ENCODE peak calls at places on chromosomes 16 and 17, in nine cellular contexts. One of them, this sample, is unnamed.
A peak's percentile ranks its signal among the peaks of the same experiment; 100 is the strongest.

GRCh38 chr16:66551362-66551761 is 1.0 kb upstream of the CKLF start:
- DNase-seq in stimulated activated CD4-positive, alpha-beta T cell treated with anti-CD3 and anti-CD28 coated beads, Interleukin-4, amount 100 ng/mL, for 48 hours: peak; percentile 33
- DNase-seq in HFF-Myc: peak; percentile 17
- DNase-seq in stimulated activated CD8-positive, alpha-beta memory T cell treated with anti-CD3 and anti-CD28 coated beads, Interleukin-7, amount 100 ng/mL, for 4 hours: no peak
- DNase-seq in non-pigmented ciliary epithelial cell: no peak
- DNase-seq in HAP-1: peak; percentile 71
- DNase-seq in activated T-helper 9 cell treated with anti-CD3 and anti-CD28 coated beads, Interleukin-2, amount 50 U/mL, for 16 hours: peak; percentile 46
- DNase-seq in HFFc6: no peak
- DNase-seq in CD8-positive, alpha-beta memory T cell: peak; percentile 60
- DNase-seq in this sample: no peak

GRCh38 chr17:38914741-38915638 is 10.4 kb upstream of the LASP1NB start:
- DNase-seq in stimulated activated CD4-positive, alpha-beta T cell treated with anti-CD3 and anti-CD28 coated beads, Interleukin-4, amount 100 ng/mL, for 48 hours: no peak
- DNase-seq in HFF-Myc: no peak
- DNase-seq in stimulated activated CD8-positive, alpha-beta memory T cell treated with anti-CD3 and anti-CD28 coated beads, Interleukin-7, amount 100 ng/mL, for 4 hours: no peak
- DNase-seq in non-pigmented ciliary epithelial cell: no peak
- DNase-seq in HAP-1: no peak
- DNase-seq in activated T-helper 9 cell treated with anti-CD3 and anti-CD28 coated beads, Interleukin-2, amount 50 U/mL, for 16 hours: no peak
- DNase-seq in HFFc6: no peak
- DNase-seq in CD8-positive, alpha-beta memory T cell: no peak
- DNase-seq in this sample: no peak

GRCh38 chr16:7051586-7052349 is 280.9 kb upstream of the RBFOX1 start:
- DNase-seq in stimulated activated CD4-positive, alpha-beta T cell treated with anti-CD3 and anti-CD28 coated beads, Interleukin-4, amount 100 ng/mL, for 48 hours: no peak
- DNase-seq in HFF-Myc: no peak
- DNase-seq in stimulated activated CD8-positive, alpha-beta memory T cell treated with anti-CD3 and anti-CD28 coated beads, Interleukin-7, amount 100 ng/mL, for 4 hours: no peak
- DNase-seq in non-pigmented ciliary epithelial cell: no peak
- DNase-seq in HAP-1: no peak
- DNase-seq in activated T-helper 9 cell treated with anti-CD3 and anti-CD28 coated beads, Interleukin-2, amount 50 U/mL, for 16 hours: no peak
- DNase-seq in HFFc6: no peak
- DNase-seq in CD8-positive, alpha-beta memory T cell: no peak
- DNase-seq in this sample: no peak

GRCh38 chr16:32116080-32116479 is 137.0 kb upstream of the TP53TG3D start:
- DNase-seq in stimulated activated CD4-positive, alpha-beta T cell treated with anti-CD3 and anti-CD28 coated beads, Interleukin-4, amount 100 ng/mL, for 48 hours: no peak
- DNase-seq in HFF-Myc: no peak
- DNase-seq in stimulated activated CD8-positive, alpha-beta memory T cell treated with anti-CD3 and anti-CD28 coated beads, Interleukin-7, amount 100 ng/mL, for 4 hours: no peak
- DNase-seq in non-pigmented ciliary epithelial cell: no peak
- DNase-seq in HAP-1: peak; percentile 12
- DNase-seq in activated T-helper 9 cell treated with anti-CD3 and anti-CD28 coated beads, Interleukin-2, amount 50 U/mL, for 16 hours: no peak
- DNase-seq in HFFc6: no peak
- DNase-seq in CD8-positive, alpha-beta memory T cell: peak; percentile 1
- DNase-seq in this sample: no peak

GRCh38 chr17:17071531-17072360 is 29.5 kb downstream of the MPRIP start:
- DNase-seq in stimulated activated CD4-positive, alpha-beta T cell treated with anti-CD3 and anti-CD28 coated beads, Interleukin-4, amount 100 ng/mL, for 48 hours: no peak
- DNase-seq in HFF-Myc: no peak
- DNase-seq in stimulated activated CD8-positive, alpha-beta memory T cell treated with anti-CD3 and anti-CD28 coated beads, Interleukin-7, amount 100 ng/mL, for 4 hours: no peak
- DNase-seq in non-pigmented ciliary epithelial cell: no peak
- DNase-seq in HAP-1: no peak
- DNase-seq in activated T-helper 9 cell treated with anti-CD3 and anti-CD28 coated beads, Interleukin-2, amount 50 U/mL, for 16 hours: no peak
- DNase-seq in HFFc6: no peak
- DNase-seq in CD8-positive, alpha-beta memory T cell: no peak
- DNase-seq in this sample: no peak

GRCh38 chr16:87207965-87208364 is 109.2 kb downstream of the C16orf95 start:
- DNase-seq in stimulated activated CD4-positive, alpha-beta T cell treated with anti-CD3 and anti-CD28 coated beads, Interleukin-4, amount 100 ng/mL, for 48 hours: no peak
- DNase-seq in HFF-Myc: no peak
- DNase-seq in stimulated activated CD8-positive, alpha-beta memory T cell treated with anti-CD3 and anti-CD28 coated beads, Interleukin-7, amount 100 ng/mL, for 4 hours: no peak
- DNase-seq in non-pigmented ciliary epithelial cell: no peak
- DNase-seq in HAP-1: no peak
- DNase-seq in activated T-helper 9 cell treated with anti-CD3 and anti-CD28 coated beads, Interleukin-2, amount 50 U/mL, for 16 hours: no peak
- DNase-seq in HFFc6: no peak
- DNase-seq in CD8-positive, alpha-beta memory T cell: no peak
- DNase-seq in this sample: no peak

GRCh38 chr16:1543085-1543896 is 9.8 kb downstream of the TMEM204 start:
- DNase-seq in stimulated activated CD4-positive, alpha-beta T cell treated with anti-CD3 and anti-CD28 coated beads, Interleukin-4, amount 100 ng/mL, for 48 hours: peak; percentile 54
- DNase-seq in HFF-Myc: peak; percentile 61
- DNase-seq in stimulated activated CD8-positive, alpha-beta memory T cell treated with anti-CD3 and anti-CD28 coated beads, Interleukin-7, amount 100 ng/mL, for 4 hours: peak; percentile 49
- DNase-seq in non-pigmented ciliary epithelial cell: peak; percentile 48
- DNase-seq in HAP-1: peak; percentile 31
- DNase-seq in activated T-helper 9 cell treated with anti-CD3 and anti-CD28 coated beads, Interleukin-2, amount 50 U/mL, for 16 hours: peak; percentile 45
- DNase-seq in HFFc6: peak; percentile 86
- DNase-seq in CD8-positive, alpha-beta memory T cell: no peak
- DNase-seq in this sample: peak; percentile 81

GRCh38 chr17:43966276-43966675 is 12.5 kb upstream of the PYY start:
- DNase-seq in stimulated activated CD4-positive, alpha-beta T cell treated with anti-CD3 and anti-CD28 coated beads, Interleukin-4, amount 100 ng/mL, for 48 hours: no peak
- DNase-seq in HFF-Myc: no peak
- DNase-seq in stimulated activated CD8-positive, alpha-beta memory T cell treated with anti-CD3 and anti-CD28 coated beads, Interleukin-7, amount 100 ng/mL, for 4 hours: no peak
- DNase-seq in non-pigmented ciliary epithelial cell: no peak
- DNase-seq in HAP-1: no peak
- DNase-seq in activated T-helper 9 cell treated with anti-CD3 and anti-CD28 coated beads, Interleukin-2, amount 50 U/mL, for 16 hours: no peak
- DNase-seq in HFFc6: no peak
- DNase-seq in CD8-positive, alpha-beta memory T cell: no peak
- DNase-seq in this sample: no peak

GRCh38 chr17:82358467-82359350 is at the start of gene TEX19:
- DNase-seq in stimulated activated CD4-positive, alpha-beta T cell treated with anti-CD3 and anti-CD28 coated beads, Interleukin-4, amount 100 ng/mL, for 48 hours: no peak
- DNase-seq in HFF-Myc: no peak
- DNase-seq in stimulated activated CD8-positive, alpha-beta memory T cell treated with anti-CD3 and anti-CD28 coated beads, Interleukin-7, amount 100 ng/mL, for 4 hours: no peak
- DNase-seq in non-pigmented ciliary epithelial cell: no peak
- DNase-seq in HAP-1: peak; percentile 43
- DNase-seq in activated T-helper 9 cell treated with anti-CD3 and anti-CD28 coated beads, Interleukin-2, amount 50 U/mL, for 16 hours: no peak
- DNase-seq in HFFc6: no peak
- DNase-seq in CD8-positive, alpha-beta memory T cell: no peak
- DNase-seq in this sample: no peak

GRCh38 chr16:27515874-27516353 is 33.8 kb downstream of the GTF3C1 start:
- DNase-seq in stimulated activated CD4-positive, alpha-beta T cell treated with anti-CD3 and anti-CD28 coated beads, Interleukin-4, amount 100 ng/mL, for 48 hours: peak; percentile 24
- DNase-seq in HFF-Myc: no peak
- DNase-seq in stimulated activated CD8-positive, alpha-beta memory T cell treated with anti-CD3 and anti-CD28 coated beads, Interleukin-7, amount 100 ng/mL, for 4 hours: no peak
- DNase-seq in non-pigmented ciliary epithelial cell: no peak
- DNase-seq in HAP-1: peak; percentile 57
- DNase-seq in activated T-helper 9 cell treated with anti-CD3 and anti-CD28 coated beads, Interleukin-2, amount 50 U/mL, for 16 hours: peak; percentile 2
- DNase-seq in HFFc6: peak; percentile 13
- DNase-seq in CD8-positive, alpha-beta memory T cell: no peak
- DNase-seq in this sample: no peak

GRCh38 chr16:58499615-58500328 is at the start of gene NDRG4:
- DNase-seq in stimulated activated CD4-positive, alpha-beta T cell treated with anti-CD3 and anti-CD28 coated beads, Interleukin-4, amount 100 ng/mL, for 48 hours: no peak
- DNase-seq in HFF-Myc: peak; percentile 73
- DNase-seq in stimulated activated CD8-positive, alpha-beta memory T cell treated with anti-CD3 and anti-CD28 coated beads, Interleukin-7, amount 100 ng/mL, for 4 hours: no peak
- DNase-seq in non-pigmented ciliary epithelial cell: peak; percentile 55
- DNase-seq in HAP-1: peak; percentile 78
- DNase-seq in activated T-helper 9 cell treated with anti-CD3 and anti-CD28 coated beads, Interleukin-2, amount 50 U/mL, for 16 hours: no peak
- DNase-seq in HFFc6: peak; percentile 45
- DNase-seq in CD8-positive, alpha-beta memory T cell: peak; percentile 14
- DNase-seq in this sample: no peak

GRCh38 chr16:19230575-19230974 is 55.0 kb upstream of the CLEC19A start:
- DNase-seq in stimulated activated CD4-positive, alpha-beta T cell treated with anti-CD3 and anti-CD28 coated beads, Interleukin-4, amount 100 ng/mL, for 48 hours: no peak
- DNase-seq in HFF-Myc: no peak
- DNase-seq in stimulated activated CD8-positive, alpha-beta memory T cell treated with anti-CD3 and anti-CD28 coated beads, Interleukin-7, amount 100 ng/mL, for 4 hours: no peak
- DNase-seq in non-pigmented ciliary epithelial cell: no peak
- DNase-seq in HAP-1: no peak
- DNase-seq in activated T-helper 9 cell treated with anti-CD3 and anti-CD28 coated beads, Interleukin-2, amount 50 U/mL, for 16 hours: no peak
- DNase-seq in HFFc6: no peak
- DNase-seq in CD8-positive, alpha-beta memory T cell: no peak
- DNase-seq in this sample: no peak

GRCh38 chr16:2826591-2827480 is 3.3 kb upstream of the ZG16B start:
- DNase-seq in stimulated activated CD4-positive, alpha-beta T cell treated with anti-CD3 and anti-CD28 coated beads, Interleukin-4, amount 100 ng/mL, for 48 hours: no peak
- DNase-seq in HFF-Myc: no peak
- DNase-seq in stimulated activated CD8-positive, alpha-beta memory T cell treated with anti-CD3 and anti-CD28 coated beads, Interleukin-7, amount 100 ng/mL, for 4 hours: no peak
- DNase-seq in non-pigmented ciliary epithelial cell: no peak
- DNase-seq in HAP-1: no peak
- DNase-seq in activated T-helper 9 cell treated with anti-CD3 and anti-CD28 coated beads, Interleukin-2, amount 50 U/mL, for 16 hours: no peak
- DNase-seq in HFFc6: no peak
- DNase-seq in CD8-positive, alpha-beta memory T cell: no peak
- DNase-seq in this sample: no peak